ENCODE peak calls at places on chromosomes 7 and 10, in seven cellular contexts. O, B, C, K, F, Z and T are unnamed samples. For H3K4me1, the result is how much of the 10 kb centered on the place peaks cover.

GRCh38 chr7:134995239-134996096 is 9.2 kb downstream of the AGBL3 start:
- DNase-seq in C (no peak), Z (no peak), B (no peak), K (no peak), F (peak), O (no peak), T (no peak)

GRCh38 chr7:83038787-83039186 is 123.9 kb downstream of the PCLO start:
- DNase-seq in B (no peak), C (no peak), O (no peak), F (no peak), Z (no peak), K (no peak), T (no peak)

GRCh38 chr7:24956021-24956420 is 24.0 kb downstream of the OSBPL3 start:
- DNase-seq in K (no peak), F (no peak), B (no peak), O (no peak), C (no peak), Z (peak), T (no peak)

GRCh38 chr10:43461950-43462349 is 25.0 kb downstream of the ZNF487 start:
- DNase-seq in O (peak), F (peak), C (no peak), Z (peak), B (no peak), K (peak), T (no peak)

GRCh38 chr10:30744124-30744523 is 114.6 kb upstream of the LYZL2 start:
- DNase-seq in C (no peak), B (no peak), F (no peak), Z (no peak), O (no peak), K (no peak), T (no peak)

GRCh38 chr10:78543749-78544446 is 510.2 kb downstream of the RPS24 start:
- DNase-seq in F (peak), B (peak), C (peak), Z (no peak), K (no peak), O (peak), T (peak)

GRCh38 chr10:78263521-78263988 is 229.9 kb downstream of the RPS24 start:
- DNase-seq in C (no peak), B (no peak), F (no peak), Z (peak), K (peak), O (no peak), T (no peak)

GRCh38 chr10:60817135-60817805 is 39.0 kb downstream of the CDK1 start:
- DNase-seq in F (no peak), K (no peak), C (no peak), B (no peak), Z (no peak), O (no peak), T (no peak)

GRCh38 chr7:152505606-152506005 is 69.8 kb upstream of the KMT2C start:
- DNase-seq in Z (no peak), C (no peak), B (no peak), O (no peak), F (no peak), K (no peak), T (peak)

GRCh38 chr10:44380829-44381600 is 3.9 kb downstream of the CXCL12 start:
- DNase-seq in B (no peak), C (no peak), F (no peak), O (peak), K (no peak), Z (no peak), T (peak)

GRCh38 chr10:1579671-1580070 is 157.7 kb downstream of the ADARB2 start:
- DNase-seq in B (no peak), C (no peak), F (no peak), K (no peak), O (no peak), Z (no peak), T (no peak)

GRCh38 chr7:44386139-44386913 is 60.9 kb upstream of the CAMK2B start:
- DNase-seq in F (no peak), Z (no peak), O (no peak), C (no peak), B (no peak), K (no peak), T (no peak)

GRCh38 chr10:106502651-106503050 is 661.9 kb downstream of the SORCS1 start:
- DNase-seq in Z (no peak), C (no peak), B (no peak), K (no peak), F (no peak), O (no peak), T (no peak)
- H3K4me1 ChIP-seq in Z (under half), C (under half), B (under half), K (under half), F (under half), O (under half), T (under half)

GRCh38 chr10:86349474-86349873 is 17.1 kb downstream of the GRID1 start:
- DNase-seq in C (no peak), F (no peak), K (peak), B (no peak), Z (no peak), O (no peak), T (peak)
- TF ChIP-seq CTCF in C (no peak), F (peak), K (peak), B (no peak), Z (no peak), O (no peak), T (no peak)

GRCh38 chr7:107103369-107103768 is 58.9 kb downstream of the PRKAR2B start:
- DNase-seq in F (no peak), B (no peak), K (no peak), Z (peak), C (no peak), O (no peak), T (no peak)
- H3K4me1 ChIP-seq in F (under half), B (under half), K (under half), Z (under half), C (under half), O (under half), T (under half)

DNA sequence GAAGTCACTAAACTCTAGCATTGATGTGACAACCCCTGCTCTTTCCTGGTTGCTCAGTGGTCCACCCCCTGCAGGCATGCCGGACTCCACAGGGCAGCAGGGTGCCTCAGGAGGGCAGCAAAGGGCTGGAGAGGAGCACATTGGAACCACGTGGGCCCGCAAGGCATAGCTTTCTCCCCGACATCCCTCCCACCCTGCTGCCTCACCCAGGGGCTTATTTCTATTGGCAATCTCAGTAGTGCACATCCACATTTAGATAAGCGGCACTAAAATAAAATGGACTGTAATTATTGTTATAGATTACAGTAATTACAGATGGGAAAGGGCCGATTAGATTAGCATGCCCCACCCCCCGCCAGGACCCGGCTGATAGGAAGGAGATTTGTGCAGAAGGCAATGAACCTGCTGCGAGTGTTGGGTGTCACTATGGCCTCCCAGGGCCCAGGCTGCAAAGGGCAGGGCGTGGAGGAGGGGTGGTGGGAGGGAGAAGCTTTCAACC is 580.1 kb downstream of the GRID1 start:
- DNase-seq in C (no peak), B (no peak), O (no peak), Z (no peak), F (peak), K (no peak), T (no peak)
- TF ChIP-seq CTCF in C (no peak), B (peak), O (no peak), Z (no peak), F (peak), K (no peak), T (no peak)

GRCh38 chr10:23341004-23341403 is 3.6 kb downstream of the C10orf67 start:
- DNase-seq in O (no peak), K (no peak), B (no peak), C (no peak), F (no peak), Z (no peak), T (no peak)

GRCh38 chr10:23342213-23342884 is 2.2 kb downstream of the C10orf67 start:
- DNase-seq in C (no peak), F (no peak), Z (no peak), B (no peak), O (no peak), K (no peak), T (no peak)

GRCh38 chr10:23344251-23344841 is at the start of gene C10orf67:
- DNase-seq in F (peak), K (peak), O (peak), C (peak), B (peak), Z (no peak), T (peak)

GRCh38 chr10:23343591-23344225 is 889 bp downstream of the C10orf67 start:
- DNase-seq in C (peak), O (peak), Z (no peak), F (peak), K (peak), B (peak), T (peak)

DNA sequence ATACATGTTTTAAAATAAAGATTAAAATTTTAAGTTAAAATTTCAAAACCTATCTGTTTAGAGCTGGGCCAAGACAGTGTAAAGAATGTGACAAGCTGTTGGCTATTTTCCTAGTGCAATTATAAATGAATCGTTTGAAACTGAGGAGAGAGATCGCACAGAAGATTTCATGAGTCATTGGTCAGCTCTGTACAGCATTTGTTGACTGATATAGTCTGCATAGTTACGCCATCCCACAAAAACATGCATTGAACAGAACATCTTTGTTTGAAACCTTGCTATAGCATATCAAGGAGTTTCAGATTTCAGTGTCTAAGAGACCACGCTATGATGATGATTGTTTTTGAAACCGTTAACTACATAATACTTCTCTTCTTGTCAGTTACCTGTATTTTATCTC is 1.3 kb upstream of the C10orf67 start:
- DNase-seq in Z (peak), O (no peak), K (peak), C (no peak), F (peak), B (no peak), T (no peak)
- H3K4me1 ChIP-seq in Z (under half), O (under half), K (under half), C (under half), F (under half), B (under half), T (under half)

GRCh38 chr7:48101880-48102448 is 12.9 kb downstream of the UPP1 start:
- DNase-seq in Z (no peak), C (no peak), K (no peak), B (no peak), F (no peak), O (no peak), T (no peak)
- TF ChIP-seq CTCF in Z (peak), C (no peak), K (peak), B (no peak), F (no peak), O (no peak), T (no peak)

DNA sequence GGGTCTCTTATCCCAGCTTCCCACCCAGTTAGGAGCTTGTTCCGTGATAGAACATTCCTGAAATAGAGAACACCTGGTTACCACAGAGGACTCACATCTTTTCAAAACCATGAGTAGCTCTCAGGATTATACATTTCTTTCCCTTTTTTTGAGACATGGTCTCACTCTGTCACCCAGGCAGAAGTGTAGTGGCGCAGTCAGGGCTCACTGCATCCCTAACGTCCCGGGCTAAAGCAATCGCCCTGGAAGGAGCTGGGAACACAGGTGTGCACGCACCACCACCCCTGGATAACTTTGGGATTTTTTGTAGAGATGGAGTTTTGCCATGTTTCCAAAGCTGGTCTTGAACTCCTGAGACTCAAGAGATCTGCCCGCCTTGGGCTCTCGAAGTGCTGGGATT is 144.0 kb downstream of the RNF216 start:
- DNase-seq in O (no peak), B (no peak), K (no peak), C (no peak), F (no peak), Z (no peak), T (no peak)
- H3K4me1 ChIP-seq in O (under half), B (under half), K (under half), C (under half), F (under half), Z (under half), T (under half)